ENCODE peak calls at places on chromosome 11, in four cellular contexts. F is HepG2, I is WTC11, V is K562. B is an unnamed sample.

GRCh38 chr11:41309716-41310115 is 149.7 kb downstream of the LRRC4C start:
- DNase-seq in I (peak; percentile 12), F (no peak), V (no peak), B (no peak)

GRCh38 chr11:118002541-118003019 is 16.4 kb downstream of the IL10RA start:
- DNase-seq in I (no peak), F (no peak), V (peak; percentile 44), B (no peak)

GRCh38 chr11:71432761-71433647 is 15.2 kb downstream of the DHCR7 start:
- DNase-seq in F (no peak), V (no peak), I (no peak), B (no peak)

GRCh38 chr11:45652781-45653180 is 12.6 kb downstream of the CHST1 start:
- DNase-seq in I (no peak), V (no peak), F (no peak), B (no peak)

GRCh38 chr11:130452941-130453340 is 4.5 kb downstream of the ADAMTS15 start:
- DNase-seq in I (peak; percentile 40), F (no peak), V (no peak), B (no peak)

GRCh38 chr11:43557553-43558031 is 122.9 kb upstream of the HSD17B12 start:
- DNase-seq in F (no peak), V (no peak), I (no peak), B (no peak)

GRCh38 chr11:3865388-3866193 is 10.1 kb downstream of the STIM1 start:
- DNase-seq in I (no peak), V (no peak), F (no peak), B (no peak)

GRCh38 chr11:115222218-115222862 is 281.9 kb downstream of the CADM1 start:
- DNase-seq in V (peak; percentile 9), F (peak; percentile 30), I (no peak), B (peak; percentile 86)

GRCh38 chr11:315051-315481 is 1.2 kb downstream of the IFITM1 start:
- DNase-seq in I (no peak), F (peak; percentile 25), V (no peak), B (no peak)

GRCh38 chr11:10588904-10589303 is 20.4 kb upstream of the LYVE1 start:
- DNase-seq in I (no peak), V (peak; percentile 20), F (no peak), B (no peak)

GRCh38 chr11:13160745-13161144 is 116.8 kb upstream of the BMAL1 start:
- DNase-seq in I (no peak), F (no peak), V (no peak), B (no peak)

GRCh38 chr11:112903310-112903709 is 57.9 kb upstream of the NCAM1 start:
- DNase-seq in V (no peak), I (no peak), F (no peak), B (no peak)

GRCh38 chr11:112156153-112156552 is 7.7 kb downstream of the IL18 start:
- DNase-seq in V (no peak), F (no peak), I (no peak), B (no peak)

GRCh38 chr11:45225277-45225676 is 60.9 kb downstream of the SYT13 start:
- DNase-seq in V (no peak), F (no peak), I (no peak), B (no peak)

GRCh38 chr11:15970506-15971214 is 385.7 kb downstream of the SOX6 start:
- DNase-seq in V (no peak), I (no peak), F (no peak), B (no peak)

GRCh38 chr11:4095509-4096230 is 1.1 kb downstream of the RRM1 start:
- DNase-seq in V (peak; percentile 27), F (peak; percentile 44), I (no peak), B (peak; percentile 21)

GRCh38 chr11:6931146-6931713 is 5.0 kb downstream of the ZNF215 start:
- DNase-seq in I (no peak), V (no peak), F (no peak), B (no peak)

GRCh38 chr11:96753997-96754396 is 364.2 kb downstream of the JRKL start:
- DNase-seq in V (no peak), F (no peak), I (no peak), B (no peak)

GRCh38 chr11:86814775-86815174 is 14.4 kb downstream of the PRSS23 start:
- DNase-seq in V (no peak), F (no peak), I (no peak), B (no peak)

GRCh38 chr11:32173435-32173834 is 82.6 kb downstream of the RCN1 start:
- DNase-seq in F (peak; percentile 38), I (peak; percentile 77), V (no peak), B (peak; percentile 29)

GRCh38 chr11:116460156-116460965 is 312.4 kb downstream of the BUD13 start:
- DNase-seq in V (no peak), I (no peak), F (no peak), B (no peak)

GRCh38 chr11:68296344-68297051 is 15.9 kb upstream of the LRP5 start:
- DNase-seq in F (no peak), I (no peak), V (peak; percentile 3), B (no peak)

GRCh38 chr11:76629133-76629852 is 41.3 kb downstream of the LRRC32 start:
- DNase-seq in I (no peak), V (no peak), F (no peak), B (no peak)

GRCh38 chr11:35040221-35040942 is 98.6 kb upstream of the CD44 start:
- DNase-seq in V (no peak), F (no peak), I (no peak), B (peak; percentile 57)
- TF ChIP-seq NR3C1 in V (no peak), F (no peak), I (no peak), B (no peak)

GRCh38 chr11:122459064-122459463 is 196.5 kb upstream of the UBASH3B start:
- DNase-seq in F (no peak), I (no peak), V (no peak), B (no peak)
- TF ChIP-seq USF2 in F (no peak), I (no peak), V (no peak), B (no peak)

GRCh38 chr11:8779107-8779506 is 96.5 kb downstream of the RPL27A start:
- DNase-seq in V (no peak), F (no peak), I (no peak), B (no peak)
- TF ChIP-seq NR3C1 in V (no peak), F (no peak), I (no peak), B (no peak)

GRCh38 chr11:131683666-131684065 is 313.3 kb downstream of the NTM start:
- DNase-seq in I (no peak), F (no peak), V (no peak), B (no peak)
- TF ChIP-seq USF2 in I (no peak), F (no peak), V (no peak), B (no peak)

DNA sequence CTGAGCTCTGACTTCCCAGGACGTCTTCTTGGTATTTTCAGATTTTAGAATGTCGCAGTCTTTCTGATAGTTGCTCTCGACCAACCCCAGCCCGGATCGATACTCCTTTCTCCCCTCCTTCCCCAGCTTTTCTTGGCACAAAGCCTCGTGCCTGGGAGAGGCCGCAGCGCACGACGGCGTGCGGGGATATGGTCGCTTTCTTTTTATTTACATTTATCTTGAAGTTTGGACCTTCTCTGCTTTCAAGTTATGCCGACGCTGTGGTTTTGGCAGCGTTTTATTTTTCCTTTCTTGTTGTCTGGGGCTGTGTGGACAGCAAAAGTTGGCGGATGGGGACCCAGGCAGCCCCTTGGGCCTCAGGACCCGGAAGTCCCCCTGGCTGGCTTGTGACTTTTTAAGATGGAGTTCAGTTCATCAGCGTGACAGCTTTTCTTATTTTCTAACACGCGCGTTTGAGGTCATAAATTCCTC is 4.2 kb upstream of the SPDYC start:
- DNase-seq in F (peak; percentile 92), I (no peak), V (no peak), B (no peak)
- TF ChIP-seq NR3C1 in F (no peak), I (no peak), V (no peak), B (no peak)

GRCh38 chr11:1917523-1918435 is 1.7 kb upstream of the TNNT3 start:
- DNase-seq in F (no peak), I (peak; percentile 49), V (peak; percentile 43), B (no peak)
- TF ChIP-seq USF2 in F (no peak), I (no peak), V (no peak), B (no peak)

GRCh38 chr11:33775064-33775807 is 916 bp upstream of the FBXO3 start:
- DNase-seq in F (no peak), I (no peak), V (no peak), B (no peak)

GRCh38 chr11:33779849-33780528 is 5.7 kb upstream of the FBXO3 start:
- DNase-seq in V (no peak), I (no peak), F (peak; percentile 11), B (no peak)

GRCh38 chr11:33775832-33776231 is 1.5 kb upstream of the FBXO3 start:
- DNase-seq in F (no peak), I (no peak), V (no peak), B (no peak)

GRCh38 chr11:33777906-33778305 is 3.6 kb upstream of the FBXO3 start:
- DNase-seq in F (no peak), V (no peak), I (no peak), B (no peak)

GRCh38 chr11:33778682-33779081 is 4.4 kb upstream of the FBXO3 start:
- DNase-seq in I (no peak), V (no peak), F (no peak), B (no peak)
- TF ChIP-seq NR3C1 in I (no peak), V (no peak), F (no peak), B (no peak)

GRCh38 chr11:113991718-113992458 is 17.0 kb downstream of the HTR3A start:
- DNase-seq in V (no peak), F (no peak), I (no peak), B (no peak)

GRCh38 chr11:113992459-113993105 is 17.7 kb downstream of the HTR3A start:
- DNase-seq in I (no peak), V (no peak), F (no peak), B (no peak)

GRCh38 chr11:113989916-113990315 is 15.0 kb downstream of the HTR3A start:
- DNase-seq in F (no peak), V (no peak), I (no peak), B (no peak)

GRCh38 chr11:113989381-113989780 is 14.5 kb downstream of the HTR3A start:
- DNase-seq in V (no peak), I (no peak), F (no peak), B (no peak)

DNA sequence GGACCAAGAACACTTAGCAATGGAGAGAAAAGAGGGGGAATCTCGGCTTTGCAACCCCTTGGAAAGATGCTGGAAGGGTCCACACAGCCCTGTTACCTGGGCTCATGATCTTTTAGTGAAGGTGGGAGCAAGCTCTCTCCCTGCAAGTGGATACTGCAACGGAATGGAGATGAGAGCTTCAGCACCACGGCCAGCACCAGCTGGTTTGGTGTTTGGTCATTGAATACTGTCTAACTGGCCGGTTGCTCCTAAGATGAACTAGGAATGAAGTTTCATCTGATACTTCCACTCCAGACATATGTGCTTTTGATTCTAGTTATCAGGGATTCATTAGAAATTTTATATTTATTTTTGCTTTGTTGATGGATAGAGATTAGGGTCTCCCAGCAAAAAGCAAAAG is 16.3 kb downstream of the HTR3A start:
- DNase-seq in F (peak; percentile 6), I (peak; percentile 76), V (peak; percentile 50), B (no peak)
- TF ChIP-seq USF2 in F (no peak), I (no peak), V (no peak), B (no peak)

B was measured in A549.